ENCODE peak calls at places on chromosome 6, in four cellular contexts. One of them, this sample, is unnamed.

GRCh38 chr6:50939931-50940330 is 121.3 kb downstream of the TFAP2B start:
- DNase-seq in endothelial cell of umbilical vein: no peak
- DNase-seq in HCT116: no peak
- DNase-seq in K562: no peak
- DNase-seq in this sample: no peak

GRCh38 chr6:114648847-114649246 is 306.0 kb upstream of the HS3ST5 start:
- DNase-seq in endothelial cell of umbilical vein: no peak
- DNase-seq in HCT116: no peak
- DNase-seq in K562: no peak
- DNase-seq in this sample: no peak

GRCh38 chr6:91646649-91647048 is 1059.8 kb upstream of the MAP3K7 start:
- DNase-seq in endothelial cell of umbilical vein: no peak
- DNase-seq in HCT116: no peak
- DNase-seq in K562: no peak
- DNase-seq in this sample: no peak

GRCh38 chr6:133553652-133554051 is 312.5 kb downstream of the EYA4 start:
- DNase-seq in endothelial cell of umbilical vein: peak; percentile 44
- DNase-seq in HCT116: peak; percentile 56
- DNase-seq in K562: peak; percentile 25
- DNase-seq in this sample: peak; percentile 19

GRCh38 chr6:15303162-15303919 is 57.5 kb downstream of the JARID2 start:
- DNase-seq in endothelial cell of umbilical vein: no peak
- DNase-seq in HCT116: no peak
- DNase-seq in K562: no peak
- DNase-seq in this sample: no peak

GRCh38 chr6:108650325-108650724 is 89.6 kb downstream of the FOXO3 start:
- DNase-seq in endothelial cell of umbilical vein: no peak
- DNase-seq in HCT116: no peak
- DNase-seq in K562: no peak
- DNase-seq in this sample: no peak

GRCh38 chr6:36947570-36948351 is 6.8 kb upstream of the PI16 start:
- DNase-seq in endothelial cell of umbilical vein: no peak
- DNase-seq in HCT116: peak; percentile 39
- DNase-seq in K562: no peak
- DNase-seq in this sample: no peak

GRCh38 chr6:129491436-129491835 is 218.5 kb downstream of the ARHGAP18 start:
- DNase-seq in endothelial cell of umbilical vein: no peak
- DNase-seq in HCT116: no peak
- DNase-seq in K562: no peak
- DNase-seq in this sample: no peak

GRCh38 chr6:106502534-106502933 is 126.8 kb downstream of the RTN4IP1 start:
- DNase-seq in endothelial cell of umbilical vein: no peak
- DNase-seq in HCT116: no peak
- DNase-seq in K562: no peak
- DNase-seq in this sample: no peak

GRCh38 chr6:37182736-37183590 is 13.0 kb downstream of the PIM1 start:
- DNase-seq in endothelial cell of umbilical vein: no peak
- DNase-seq in HCT116: no peak
- DNase-seq in K562: peak; percentile 65
- DNase-seq in this sample: no peak

GRCh38 chr6:75306074-75306473 is 21.5 kb upstream of the TMEM30A start:
- DNase-seq in endothelial cell of umbilical vein: peak; percentile 81
- DNase-seq in HCT116: no peak
- DNase-seq in K562: no peak
- DNase-seq in this sample: no peak

GRCh38 chr6:34810936-34811632 is 19.2 kb downstream of the BLTP3A start:
- DNase-seq in endothelial cell of umbilical vein: peak; percentile 26
- DNase-seq in HCT116: peak; percentile 15
- DNase-seq in K562: no peak
- DNase-seq in this sample: no peak

GRCh38 chr6:141026504-141026903 is 1106.2 kb upstream of the GJE1 start:
- DNase-seq in endothelial cell of umbilical vein: no peak
- DNase-seq in HCT116: no peak
- DNase-seq in K562: no peak
- DNase-seq in this sample: peak; percentile 36

GRCh38 chr6:126039284-126039683 is 52.9 kb downstream of the TRMT11 start:
- DNase-seq in endothelial cell of umbilical vein: no peak
- DNase-seq in HCT116: no peak
- DNase-seq in K562: no peak
- DNase-seq in this sample: no peak

GRCh38 chr6:154984146-154984545 is 11.0 kb upstream of the TIAM2 start:
- DNase-seq in endothelial cell of umbilical vein: no peak
- DNase-seq in HCT116: no peak
- DNase-seq in K562: no peak
- DNase-seq in this sample: no peak

GRCh38 chr6:99746261-99746895 is 139.7 kb downstream of the PRDM13 start:
- DNase-seq in endothelial cell of umbilical vein: peak; percentile 81
- DNase-seq in HCT116: peak; percentile 76
- DNase-seq in K562: peak; percentile 38
- DNase-seq in this sample: peak; percentile 61

GRCh38 chr6:108876929-108877775 is 28.9 kb downstream of the ARMC2 start:
- DNase-seq in endothelial cell of umbilical vein: no peak
- DNase-seq in HCT116: no peak
- DNase-seq in K562: no peak
- DNase-seq in this sample: no peak

GRCh38 chr6:209432-210103 is 82.7 kb upstream of the DUSP22 start:
- DNase-seq in endothelial cell of umbilical vein: no peak
- DNase-seq in HCT116: no peak
- DNase-seq in K562: no peak
- DNase-seq in this sample: no peak

GRCh38 chr6:21110684-21111398 is 482.7 kb upstream of the SOX4 start:
- DNase-seq in endothelial cell of umbilical vein: no peak
- DNase-seq in HCT116: no peak
- DNase-seq in K562: no peak
- DNase-seq in this sample: no peak

GRCh38 chr6:35640017-35640664 is 48.6 kb downstream of the FKBP5 start:
- DNase-seq in endothelial cell of umbilical vein: no peak
- DNase-seq in HCT116: no peak
- DNase-seq in K562: no peak
- DNase-seq in this sample: peak; percentile 22

GRCh38 chr6:138349891-138350290 is 27.8 kb upstream of the SMIM28 start:
- DNase-seq in endothelial cell of umbilical vein: no peak
- DNase-seq in HCT116: no peak
- DNase-seq in K562: no peak
- DNase-seq in this sample: no peak

GRCh38 chr6:15990179-15990578 is 138.7 kb upstream of the MYLIP start:
- DNase-seq in endothelial cell of umbilical vein: no peak
- DNase-seq in HCT116: no peak
- DNase-seq in K562: no peak
- DNase-seq in this sample: no peak

GRCh38 chr6:113082691-113083090 is 735.6 kb downstream of the RFPL4B start:
- DNase-seq in endothelial cell of umbilical vein: peak; percentile 9
- DNase-seq in HCT116: no peak
- DNase-seq in K562: no peak
- DNase-seq in this sample: no peak

GRCh38 chr6:151340206-151340978 is 51.0 kb downstream of the ZBTB2 start:
- DNase-seq in endothelial cell of umbilical vein: no peak
- DNase-seq in HCT116: no peak
- DNase-seq in K562: no peak
- DNase-seq in this sample: no peak

GRCh38 chr6:3712827-3713226 is 38.7 kb downstream of the PXDC1 start:
- DNase-seq in endothelial cell of umbilical vein: no peak
- DNase-seq in HCT116: no peak
- DNase-seq in K562: no peak
- DNase-seq in this sample: peak; percentile 57

GRCh38 chr6:10510592-10511367 is 10.4 kb upstream of the GCNT2 start:
- DNase-seq in endothelial cell of umbilical vein: peak; percentile 75
- DNase-seq in HCT116: peak; percentile 38
- DNase-seq in K562: peak; percentile 43
- DNase-seq in this sample: peak; percentile 69

GRCh38 chr6:134534708-134535149 is 216.8 kb upstream of the SGK1 start:
- DNase-seq in endothelial cell of umbilical vein: peak; percentile 47
- DNase-seq in HCT116: no peak
- DNase-seq in K562: no peak
- DNase-seq in this sample: no peak

GRCh38 chr6:139605350-139605749 is 230.9 kb upstream of the CITED2 start:
- DNase-seq in endothelial cell of umbilical vein: no peak
- DNase-seq in HCT116: no peak
- DNase-seq in K562: no peak
- DNase-seq in this sample: no peak

DNA sequence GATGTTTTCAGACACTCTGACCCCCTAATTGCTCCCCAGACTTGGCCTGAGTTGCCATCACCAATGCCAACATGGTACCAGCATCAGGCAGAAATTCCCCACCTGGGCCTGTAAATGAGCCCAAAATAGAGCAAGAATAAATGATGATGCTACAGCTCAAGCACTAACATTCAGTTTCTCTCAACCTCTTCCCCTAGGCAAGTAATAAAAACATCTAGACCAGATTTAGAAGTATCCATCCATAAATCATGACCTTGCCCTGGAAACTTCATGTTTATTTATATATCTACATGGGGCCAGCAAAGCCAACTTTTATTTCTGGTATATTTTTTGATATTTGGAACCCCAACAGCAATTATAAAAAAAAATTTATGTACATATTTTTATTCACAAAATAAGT is 221.4 kb upstream of the PLN start:
- DNase-seq in endothelial cell of umbilical vein: no peak
- DNase-seq in HCT116: no peak
- DNase-seq in K562: no peak
- DNase-seq in this sample: no peak
- TF ChIP-seq POLR2AphosphoS5 in endothelial cell of umbilical vein: no peak
- TF ChIP-seq POLR2AphosphoS5 in HCT116: no peak
- TF ChIP-seq POLR2AphosphoS5 in K562: no peak
- TF ChIP-seq POLR2AphosphoS5 in this sample: no peak

GRCh38 chr6:169341065-169341464 is 87.4 kb upstream of the THBS2 start:
- DNase-seq in endothelial cell of umbilical vein: no peak
- DNase-seq in HCT116: no peak
- DNase-seq in K562: no peak
- DNase-seq in this sample: no peak

GRCh38 chr6:169341706-169342105 is 88.1 kb upstream of the THBS2 start:
- DNase-seq in endothelial cell of umbilical vein: no peak
- DNase-seq in HCT116: no peak
- DNase-seq in K562: no peak
- DNase-seq in this sample: no peak

GRCh38 chr6:169344651-169345050 is 91.0 kb upstream of the THBS2 start:
- DNase-seq in endothelial cell of umbilical vein: no peak
- DNase-seq in HCT116: no peak
- DNase-seq in K562: no peak
- DNase-seq in this sample: no peak

GRCh38 chr6:169343886-169344525 is 90.4 kb upstream of the THBS2 start:
- DNase-seq in endothelial cell of umbilical vein: no peak
- DNase-seq in HCT116: no peak
- DNase-seq in K562: no peak
- DNase-seq in this sample: no peak

DNA sequence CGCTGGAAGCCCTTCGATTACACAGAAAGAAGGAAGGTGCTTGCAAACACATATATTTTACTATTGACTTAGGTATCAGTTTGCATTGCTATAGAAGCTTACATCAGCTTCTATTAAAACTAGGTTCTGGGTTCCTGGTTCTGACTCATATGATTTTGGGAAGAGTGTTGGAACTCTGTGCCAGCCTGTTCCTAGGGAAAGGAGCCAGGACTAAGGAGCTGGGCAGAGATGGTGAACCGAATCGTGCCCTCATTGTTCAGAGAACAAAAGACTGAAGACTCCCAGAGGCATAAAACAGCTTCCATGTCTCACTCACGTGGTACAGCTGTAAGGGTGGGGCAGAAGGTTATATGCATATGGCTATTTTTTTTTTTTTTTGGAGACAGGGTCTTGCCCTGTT is 89.0 kb upstream of the THBS2 start:
- DNase-seq in endothelial cell of umbilical vein: no peak
- DNase-seq in HCT116: no peak
- DNase-seq in K562: no peak
- DNase-seq in this sample: no peak
- H3K4me1 ChIP-seq in endothelial cell of umbilical vein: no peaks in the 10 kb centered on the region
- H3K4me1 ChIP-seq in HCT116: peaks cover 16% of the 10 kb centered on the region
- H3K4me1 ChIP-seq in K562: peaks cover 4% of the 10 kb centered on the region
- H3K4me1 ChIP-seq in this sample: no peaks in the 10 kb centered on the region

GRCh38 chr6:122798099-122798641 is 9.1 kb downstream of the SMPDL3A start:
- DNase-seq in endothelial cell of umbilical vein: no peak
- DNase-seq in HCT116: peak; percentile 83
- DNase-seq in K562: no peak
- DNase-seq in this sample: peak; percentile 13
- TF ChIP-seq POLR2A in endothelial cell of umbilical vein: no peak
- TF ChIP-seq POLR2A in HCT116: no peak
- TF ChIP-seq POLR2A in K562: no peak
- TF ChIP-seq POLR2A in this sample: no peak

GRCh38 chr6:84763397-84764331 is 734 bp downstream of the TBX18 start:
- DNase-seq in endothelial cell of umbilical vein: peak; percentile 89
- DNase-seq in HCT116: peak; percentile 61
- DNase-seq in K562: peak; percentile 76
- DNase-seq in this sample: no peak
- TF ChIP-seq POLR2AphosphoS5 in endothelial cell of umbilical vein: peak; percentile 90
- TF ChIP-seq POLR2AphosphoS5 in HCT116: peak; percentile 50
- TF ChIP-seq POLR2AphosphoS5 in K562: peak; percentile 82
- TF ChIP-seq POLR2AphosphoS5 in this sample: no peak

GRCh38 chr6:111591901-111592461 is 13.7 kb downstream of the TRAF3IP2 start:
- DNase-seq in endothelial cell of umbilical vein: no peak
- DNase-seq in HCT116: no peak
- DNase-seq in K562: no peak
- DNase-seq in this sample: no peak

GRCh38 chr6:111591370-111591900 is 14.2 kb downstream of the TRAF3IP2 start:
- DNase-seq in endothelial cell of umbilical vein: peak; percentile 72
- DNase-seq in HCT116: peak; percentile 92
- DNase-seq in K562: no peak
- DNase-seq in this sample: peak; percentile 97

GRCh38 chr6:111588366-111588765 is 17.3 kb downstream of the TRAF3IP2 start:
- DNase-seq in endothelial cell of umbilical vein: no peak
- DNase-seq in HCT116: no peak
- DNase-seq in K562: no peak
- DNase-seq in this sample: no peak

GRCh38 chr6:111590209-111590955 is 15.3 kb downstream of the TRAF3IP2 start:
- DNase-seq in endothelial cell of umbilical vein: no peak
- DNase-seq in HCT116: no peak
- DNase-seq in K562: no peak
- DNase-seq in this sample: no peak

GRCh38 chr6:111589366-111589765 is 16.3 kb downstream of the TRAF3IP2 start:
- DNase-seq in endothelial cell of umbilical vein: peak; percentile 71
- DNase-seq in HCT116: peak; percentile 80
- DNase-seq in K562: no peak
- DNase-seq in this sample: no peak
- H3K4me1 ChIP-seq in endothelial cell of umbilical vein: peaks cover 22% of the 10 kb centered on the region
- H3K4me1 ChIP-seq in HCT116: peaks cover 54% of the 10 kb centered on the region
- H3K4me1 ChIP-seq in K562: peaks cover 7% of the 10 kb centered on the region
- H3K4me1 ChIP-seq in this sample: peaks cover 19% of the 10 kb centered on the region

This sample was measured in prostate gland.